ENCODE peak calls at places on chromosomes 4 and X, in ten cellular contexts. P, K, O, Z, M, C, Q, H, L and Y are unnamed samples.

GRCh38 chr4:8914461-8915171 is 43.0 kb upstream of the HMX1 start:
- DNase-seq in P (no peak), K (no peak), O (no peak), Z (peak), M (no peak), C (peak), Q (peak), H (peak), L (no peak), Y (no peak)

GRCh38 chr4:138509346-138509745 is 267.2 kb upstream of the SLC7A11 start:
- DNase-seq in P (no peak), K (no peak), O (no peak), Z (no peak), M (no peak), C (no peak), Q (no peak), H (no peak), L (no peak), Y (no peak)

GRCh38 chr4:9927317-9928007 is 93.8 kb downstream of the SLC2A9 start:
- DNase-seq in P (no peak), K (no peak), O (no peak), Z (no peak), M (no peak), C (no peak), Q (no peak), H (no peak), L (no peak), Y (no peak)

GRCh38 chrX:9392445-9392844 is 72.4 kb upstream of the TBL1X start:
- DNase-seq in P (no peak), K (no peak), O (no peak), Z (no peak), M (no peak), C (no peak), Q (no peak), H (no peak), L (no peak), Y (no peak)

GRCh38 chr4:74364649-74365491 is at the start of gene EREG:
- DNase-seq in P (peak), K (peak), O (peak), Z (peak), M (peak), C (peak), Q (peak), H (peak), L (peak), Y (peak)

GRCh38 chr4:75950416-75950815 is 9.6 kb upstream of the NAAA start:
- DNase-seq in P (no peak), K (peak), O (no peak), Z (no peak), M (no peak), C (no peak), Q (no peak), H (no peak), L (no peak), Y (no peak)

GRCh38 chr4:122700178-122700725 is 32.3 kb upstream of the BBS12 start:
- DNase-seq in P (peak), K (no peak), O (no peak), Z (peak), M (peak), C (no peak), Q (peak), H (no peak), L (peak), Y (peak)

GRCh38 chrX:48083212-48083611 is 11.8 kb upstream of the ZNF630 start:
- DNase-seq in P (peak), K (peak), O (peak), Z (peak), M (peak), C (no peak), Q (no peak), H (peak), L (peak), Y (peak)

GRCh38 chrX:15441464-15441863 is 51.7 kb downstream of the PIR start:
- DNase-seq in P (no peak), K (no peak), O (no peak), Z (no peak), M (no peak), C (no peak), Q (no peak), H (no peak), L (no peak), Y (no peak)

GRCh38 chr4:88143504-88143903 is 14.9 kb downstream of the ABCG2 start:
- DNase-seq in P (peak), K (no peak), O (peak), Z (no peak), M (no peak), C (no peak), Q (no peak), H (no peak), L (peak), Y (peak)

GRCh38 chrX:68894142-68894512 is 65.3 kb downstream of the EFNB1 start:
- DNase-seq in P (no peak), K (peak), O (no peak), Z (no peak), M (no peak), C (no peak), Q (no peak), H (no peak), L (no peak), Y (no peak)

GRCh38 chrX:53395605-53396298 is 26.7 kb downstream of the SMC1A start:
- DNase-seq in P (no peak), K (no peak), O (no peak), Z (no peak), M (no peak), C (no peak), Q (no peak), H (no peak), L (no peak), Y (no peak)

GRCh38 chrX:153297376-153297775 is 24.2 kb downstream of the PNMA6F start:
- DNase-seq in P (no peak), K (no peak), O (no peak), Z (no peak), M (no peak), C (no peak), Q (no peak), H (no peak), L (no peak), Y (no peak)

GRCh38 chr4:7189475-7190277 is 2.7 kb upstream of the SORCS2 start:
- DNase-seq in P (no peak), K (no peak), O (no peak), Z (peak), M (no peak), C (no peak), Q (peak), H (no peak), L (no peak), Y (no peak)

GRCh38 chrX:139204903-139205667 is 325.5 kb upstream of the F9 start:
- DNase-seq in P (no peak), K (peak), O (peak), Z (peak), M (peak), C (no peak), Q (peak), H (peak), L (no peak), Y (no peak)

GRCh38 chrX:31706456-31706855 is 634.6 kb upstream of the FTHL17 start:
- DNase-seq in P (peak), K (no peak), O (no peak), Z (no peak), M (no peak), C (no peak), Q (no peak), H (no peak), L (peak), Y (peak)

GRCh38 chrX:3576886-3577516 is 136.4 kb downstream of the PRKX start:
- DNase-seq in P (peak), K (peak), O (no peak), Z (no peak), M (no peak), C (no peak), Q (no peak), H (no peak), L (peak), Y (peak)

GRCh38 chrX:68897546-68897945 is 68.7 kb downstream of the EFNB1 start:
- DNase-seq in P (no peak), K (no peak), O (no peak), Z (no peak), M (no peak), C (no peak), Q (no peak), H (no peak), L (no peak), Y (no peak)

GRCh38 chrX:137573356-137574101 is 7.6 kb downstream of the ZIC3 start:
- DNase-seq in P (no peak), K (no peak), O (no peak), Z (peak), M (peak), C (no peak), Q (no peak), H (no peak), L (no peak), Y (no peak)

GRCh38 chr4:173748353-173748752 is 218.3 kb upstream of the HAND2 start:
- DNase-seq in P (peak), K (peak), O (no peak), Z (no peak), M (no peak), C (no peak), Q (no peak), H (no peak), L (peak), Y (peak)